ENCODE peak calls at places on chromosomes 16 and 17, in seven cellular contexts. Q, Y, B, M, A, N and O are unnamed samples.

GRCh38 chr16:53565300-53565699 is 62.3 kb upstream of the AKTIP start:
- DNase-seq in Q (no peak), Y (no peak), B (peak), M (no peak), A (no peak), N (no peak), O (no peak)

GRCh38 chr17:157901-158300 is 20.5 kb downstream of the SCGB1C2 start:
- DNase-seq in Q (no peak), Y (no peak), B (no peak), M (no peak), A (no peak), N (peak), O (no peak)

GRCh38 chr17:44900894-44901293 is 1.6 kb upstream of the EFTUD2 start:
- DNase-seq in Q (peak), Y (no peak), B (peak), M (no peak), A (no peak), N (no peak), O (no peak)

GRCh38 chr17:56678249-56679144 is 85.0 kb downstream of the NOG start:
- DNase-seq in Q (no peak), Y (no peak), B (no peak), M (peak), A (no peak), N (no peak), O (peak)

GRCh38 chr16:52099382-52099781 is 447.6 kb downstream of the TOX3 start:
- DNase-seq in Q (no peak), Y (no peak), B (no peak), M (no peak), A (no peak), N (no peak), O (no peak)

GRCh38 chr17:8552582-8553320 is 77.8 kb downstream of the MYH10 start:
- DNase-seq in Q (peak), Y (no peak), B (peak), M (no peak), A (no peak), N (no peak), O (no peak)

GRCh38 chr17:81515530-81516041 is 3.0 kb upstream of the ACTG1 start:
- DNase-seq in Q (no peak), Y (peak), B (no peak), M (no peak), A (no peak), N (peak), O (no peak)

GRCh38 chr17:39306509-39307212 is 80.9 kb upstream of the STAC2 start:
- DNase-seq in Q (no peak), Y (no peak), B (no peak), M (no peak), A (no peak), N (no peak), O (no peak)

GRCh38 chr17:58270476-58271290 is 10.1 kb downstream of the MPO start:
- DNase-seq in Q (no peak), Y (no peak), B (no peak), M (peak), A (no peak), N (no peak), O (no peak)

GRCh38 chr16:17389392-17389791 is 81.4 kb downstream of the XYLT1 start:
- DNase-seq in Q (peak), Y (no peak), B (peak), M (no peak), A (no peak), N (no peak), O (no peak)

GRCh38 chr17:55303701-55304145 is 39.0 kb downstream of the HLF start:
- DNase-seq in Q (peak), Y (no peak), B (no peak), M (no peak), A (no peak), N (no peak), O (no peak)

GRCh38 chr16:48054881-48055601 is 100.8 kb downstream of the ABCC12 start:
- DNase-seq in Q (peak), Y (peak), B (peak), M (peak), A (peak), N (no peak), O (peak)

GRCh38 chr16:14070555-14070876 is 603 bp upstream of the MRTFB start:
- DNase-seq in Q (no peak), Y (no peak), B (no peak), M (no peak), A (no peak), N (no peak), O (no peak)

GRCh38 chr16:72876981-72877373 is 171.0 kb downstream of the ZFHX3 start:
- DNase-seq in Q (no peak), Y (no peak), B (no peak), M (no peak), A (no peak), N (no peak), O (no peak)

GRCh38 chr16:86229283-86229682 is 281.0 kb upstream of the FOXF1 start:
- DNase-seq in Q (no peak), Y (no peak), B (no peak), M (no peak), A (no peak), N (no peak), O (no peak)

GRCh38 chr16:86228713-86229112 is 281.6 kb upstream of the FOXF1 start:
- DNase-seq in Q (no peak), Y (no peak), B (no peak), M (no peak), A (no peak), N (no peak), O (no peak)

GRCh38 chr16:86227801-86228200 is 282.5 kb upstream of the FOXF1 start:
- DNase-seq in Q (peak), Y (no peak), B (no peak), M (no peak), A (no peak), N (no peak), O (no peak)

GRCh38 chr16:86225905-86226371 is 284.4 kb upstream of the FOXF1 start:
- DNase-seq in Q (no peak), Y (no peak), B (no peak), M (no peak), A (no peak), N (no peak), O (no peak)

GRCh38 chr16:86227041-86227440 is 283.3 kb upstream of the FOXF1 start:
- DNase-seq in Q (no peak), Y (no peak), B (no peak), M (no peak), A (no peak), N (no peak), O (peak)
- TF ChIP-seq CTCF in Q (no peak), Y (no peak), B (no peak), M (no peak), A (no peak), N (no peak), O (no peak)

GRCh38 chr17:78269893-78270490 is 38.6 kb downstream of the TMEM235 start:
- DNase-seq in Q (no peak), Y (no peak), B (no peak), M (no peak), A (no peak), N (no peak), O (no peak)
- TF ChIP-seq CTCF in Q (no peak), Y (no peak), B (no peak), M (no peak), A (no peak), N (no peak), O (no peak)

DNA sequence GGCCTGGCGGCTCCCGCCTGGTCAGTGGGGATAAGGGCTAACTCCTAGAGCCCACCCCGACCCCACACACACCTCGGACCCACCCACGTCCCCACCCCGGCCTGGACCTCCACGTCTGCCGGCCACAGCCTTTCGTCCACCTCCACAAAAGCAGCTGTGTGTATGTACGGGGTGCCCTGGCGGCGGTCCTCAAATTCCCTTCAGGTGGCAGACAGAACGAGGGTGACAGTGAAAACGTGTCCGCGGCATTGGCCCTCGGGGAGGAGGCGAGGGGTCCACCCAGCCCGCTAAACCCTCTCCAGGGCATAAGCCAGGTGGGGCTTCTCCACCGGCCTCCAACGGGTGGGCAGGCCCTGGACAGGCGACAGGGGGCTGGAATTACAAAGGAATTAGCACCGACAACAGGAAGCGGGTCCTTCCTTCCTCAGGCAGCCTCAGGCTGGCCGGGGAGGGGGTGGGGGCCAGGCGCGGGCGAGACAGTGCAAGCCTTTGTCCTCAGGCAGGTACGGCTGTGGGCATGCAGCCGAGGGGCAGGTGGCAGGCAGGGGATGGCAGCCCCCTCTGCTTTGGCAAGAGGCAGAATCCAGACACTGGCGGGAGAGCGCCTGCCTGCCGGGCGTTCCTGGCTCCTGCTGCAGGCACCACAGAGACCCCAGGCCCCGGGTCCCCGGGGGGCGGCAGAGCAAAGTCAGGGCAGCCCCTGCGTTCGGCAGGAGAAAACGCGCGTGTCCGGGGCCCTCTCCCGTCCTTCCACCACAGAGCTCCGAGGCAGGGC is 12.3 kb upstream of the PITPNA start:
- DNase-seq in Q (no peak), Y (no peak), B (no peak), M (peak), A (no peak), N (no peak), O (no peak)
- TF ChIP-seq CTCF in Q (no peak), Y (no peak), B (no peak), M (no peak), A (peak), N (peak), O (no peak)

GRCh38 chr17:79147791-79148506 is 73.3 kb downstream of the ENGASE start:
- DNase-seq in Q (no peak), Y (no peak), B (no peak), M (no peak), A (no peak), N (no peak), O (no peak)
- TF ChIP-seq CTCF in Q (peak), Y (no peak), B (no peak), M (no peak), A (no peak), N (no peak), O (no peak)

GRCh38 chr17:19729900-19730299 is 13.5 kb upstream of the SLC47A2 start:
- DNase-seq in Q (no peak), Y (no peak), B (no peak), M (no peak), A (no peak), N (peak), O (no peak)

GRCh38 chr17:19731626-19732025 is 15.2 kb upstream of the SLC47A2 start:
- DNase-seq in Q (no peak), Y (no peak), B (no peak), M (no peak), A (no peak), N (peak), O (no peak)

GRCh38 chr17:19728114-19728495 is 11.7 kb upstream of the SLC47A2 start:
- DNase-seq in Q (peak), Y (peak), B (peak), M (no peak), A (peak), N (peak), O (no peak)

GRCh38 chr17:19733953-19734526 is 14.1 kb downstream of the ALDH3A1 start:
- DNase-seq in Q (no peak), Y (no peak), B (no peak), M (no peak), A (no peak), N (no peak), O (no peak)

DNA sequence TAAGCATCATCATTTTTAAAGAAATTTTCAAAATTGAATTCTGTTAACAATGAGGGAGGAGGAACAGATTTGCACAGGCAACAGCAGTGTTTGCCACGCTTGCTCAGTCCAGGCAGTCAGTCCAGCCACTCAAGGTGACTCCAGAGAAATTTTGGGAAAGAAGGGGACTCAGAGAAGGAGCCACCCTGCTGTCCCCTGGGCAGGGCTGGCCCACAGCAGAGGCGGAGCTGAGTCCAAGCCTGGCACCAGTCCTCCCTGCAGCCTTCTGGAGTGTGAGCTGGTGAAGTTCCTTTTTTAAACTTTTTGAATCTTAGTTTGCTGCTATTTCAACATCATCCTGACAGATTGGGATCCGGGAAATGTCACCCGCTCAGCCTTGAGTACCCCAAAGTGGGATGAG is 14.4 kb upstream of the SLC47A2 start:
- DNase-seq in Q (no peak), Y (no peak), B (no peak), M (no peak), A (no peak), N (no peak), O (no peak)
- TF ChIP-seq CTCF in Q (no peak), Y (no peak), B (no peak), M (no peak), A (no peak), N (no peak), O (no peak)

GRCh38 chr17:72076678-72077030 is 44.2 kb upstream of the SOX9 start:
- DNase-seq in Q (no peak), Y (no peak), B (no peak), M (no peak), A (no peak), N (no peak), O (no peak)

GRCh38 chr17:72075995-72076677 is 44.7 kb upstream of the SOX9 start:
- DNase-seq in Q (no peak), Y (no peak), B (no peak), M (no peak), A (no peak), N (no peak), O (no peak)

GRCh38 chr17:72079700-72080099 is 41.1 kb upstream of the SOX9 start:
- DNase-seq in Q (no peak), Y (no peak), B (no peak), M (no peak), A (no peak), N (no peak), O (no peak)

GRCh38 chr17:72077326-72077960 is 43.4 kb upstream of the SOX9 start:
- DNase-seq in Q (no peak), Y (no peak), B (peak), M (no peak), A (no peak), N (no peak), O (no peak)
- TF ChIP-seq CTCF in Q (no peak), Y (no peak), B (no peak), M (no peak), A (no peak), N (no peak), O (no peak)

GRCh38 chr17:28407130-28407973 is 1.3 kb upstream of the SLC46A1 start:
- DNase-seq in Q (no peak), Y (no peak), B (peak), M (peak), A (no peak), N (no peak), O (peak)
- TF ChIP-seq CTCF in Q (no peak), Y (no peak), B (peak), M (no peak), A (no peak), N (no peak), O (no peak)

DNA sequence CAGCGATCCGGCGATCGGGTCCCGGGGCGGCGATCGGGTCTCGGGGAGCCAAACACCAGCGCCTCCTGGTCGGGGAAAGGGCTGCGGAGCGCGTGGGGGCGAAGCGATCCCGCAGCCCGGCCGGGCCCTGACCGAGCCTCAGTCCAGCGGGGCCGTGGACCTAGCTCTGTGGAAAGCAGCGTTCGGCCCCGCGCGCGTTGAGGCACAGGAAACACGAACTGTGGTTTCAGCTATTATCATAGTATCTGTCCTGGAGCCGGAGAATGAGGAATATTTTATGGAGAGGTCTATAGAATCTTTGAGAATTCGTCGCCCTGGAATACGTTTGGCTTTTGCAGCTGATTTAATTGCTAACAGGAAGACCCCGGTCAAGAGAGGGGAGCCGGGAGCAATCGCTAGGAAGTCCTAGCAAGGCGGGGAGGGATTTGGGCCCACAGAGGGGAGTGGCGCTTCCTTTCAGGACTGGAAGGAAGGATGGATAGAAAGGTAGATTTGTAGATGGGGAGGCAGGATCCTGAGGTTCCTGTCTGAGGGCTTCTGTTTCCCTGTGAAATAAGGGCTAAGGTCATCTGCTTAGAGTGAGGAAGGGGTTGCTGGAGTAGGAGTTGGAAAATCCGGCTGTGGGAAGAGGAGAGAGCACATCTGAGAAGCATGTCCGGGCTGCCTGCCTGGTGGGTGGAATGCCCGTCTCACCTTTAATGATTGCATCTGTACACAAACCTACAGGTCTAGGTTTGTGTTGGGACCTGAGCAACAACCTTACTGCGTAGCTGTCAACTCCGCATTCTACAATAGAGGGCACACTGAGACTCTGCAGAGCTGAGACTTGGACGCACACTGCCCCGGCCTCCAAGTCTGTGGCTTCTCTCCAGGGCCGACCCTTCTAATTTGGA is 770 bp downstream of the CCNF start:
- DNase-seq in Q (no peak), Y (no peak), B (peak), M (no peak), A (no peak), N (no peak), O (no peak)
- TF ChIP-seq CTCF in Q (peak), Y (no peak), B (peak), M (no peak), A (peak), N (no peak), O (no peak)

DNA sequence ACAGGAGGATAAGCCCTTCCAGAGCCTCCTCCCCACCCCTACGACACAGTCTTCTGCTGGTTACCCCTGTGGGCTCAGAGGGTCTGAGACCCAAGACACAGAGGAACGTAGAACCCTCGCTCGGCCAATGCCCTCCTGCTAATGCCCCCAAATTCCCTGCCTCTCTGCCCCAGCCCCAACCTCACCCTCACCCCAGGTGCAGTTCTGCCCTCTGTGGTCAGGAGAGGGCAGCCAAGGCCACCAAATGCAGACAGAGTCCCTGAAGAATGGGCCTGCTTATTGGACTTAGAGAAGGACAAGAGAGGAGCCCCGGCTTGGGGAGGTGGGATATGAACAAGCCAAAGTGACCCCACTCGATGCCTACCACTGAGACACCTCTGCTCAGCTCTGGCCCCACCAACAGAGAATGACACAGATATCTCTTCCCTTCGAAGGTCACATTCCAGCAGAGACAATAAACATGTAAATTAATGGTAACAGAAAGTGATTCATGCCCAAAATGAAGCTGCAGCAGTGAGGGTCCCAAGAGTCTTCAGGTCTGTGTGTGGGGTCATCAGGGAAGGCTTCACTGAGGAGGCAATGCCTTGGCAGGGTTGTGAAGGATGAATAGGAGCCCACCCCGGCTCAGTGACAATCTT is 80.9 kb upstream of the CCL1 start:
- DNase-seq in Q (no peak), Y (no peak), B (no peak), M (peak), A (peak), N (no peak), O (no peak)
- TF ChIP-seq CTCF in Q (no peak), Y (no peak), B (peak), M (peak), A (peak), N (peak), O (no peak)

GRCh38 chr17:67359960-67360817 is 6.2 kb downstream of the PSMD12 start:
- DNase-seq in Q (peak), Y (no peak), B (peak), M (no peak), A (no peak), N (no peak), O (no peak)
- TF ChIP-seq CTCF in Q (peak), Y (peak), B (peak), M (no peak), A (peak), N (peak), O (no peak)